ENCODE peak calls at places on chromosomes 1 and 21, in six cellular contexts. J is GM12878, M is HepG2, U is SK-N-SH, Y is HCT116, V is K562. Z is an unnamed sample. For H3K4me1, the result is how much of the 10 kb centered on the place peaks cover.

GRCh38 chr1:92903765-92904164 is 57.5 kb downstream of the DIPK1A start:
- DNase-seq in J (no peak), M (no peak), U (no peak), Y (no peak), V (no peak), Z (no peak)

GRCh38 chr1:19974822-19975416 is 4.5 kb downstream of the PLA2G2A start:
- DNase-seq in J (no peak), M (peak), U (peak), Y (peak), V (peak), Z (peak)

GRCh38 chr1:22613951-22614350 is 22.5 kb upstream of the C1QA start:
- DNase-seq in J (no peak), M (no peak), U (no peak), Y (no peak), V (no peak), Z (no peak)

GRCh38 chr1:57319165-57319564 is 104.7 kb downstream of the DAB1 start:
- DNase-seq in J (no peak), M (no peak), U (no peak), Y (no peak), V (no peak), Z (no peak)

GRCh38 chr21:42527489-42528158 is 14.0 kb downstream of the SLC37A1 start:
- DNase-seq in J (peak), M (no peak), U (no peak), Y (no peak), V (no peak), Z (no peak)

GRCh38 chr1:246110343-246111219 is 396.5 kb downstream of the SMYD3 start:
- DNase-seq in J (no peak), M (no peak), U (peak), Y (no peak), V (peak), Z (no peak)

GRCh38 chr1:197341626-197342025 is 73.6 kb downstream of the CRB1 start:
- DNase-seq in J (no peak), M (no peak), U (no peak), Y (no peak), V (no peak), Z (no peak)

GRCh38 chr1:69898403-69898947 is 306.9 kb downstream of the LRRC40 start:
- DNase-seq in J (no peak), M (no peak), U (peak), Y (no peak), V (no peak), Z (no peak)

GRCh38 chr1:201500670-201501120 is 6.2 kb downstream of the CSRP1 start:
- DNase-seq in J (no peak), M (no peak), U (no peak), Y (no peak), V (no peak), Z (no peak)

GRCh38 chr1:177384461-177384860 is 213.7 kb downstream of the BRINP2 start:
- DNase-seq in J (no peak), M (no peak), U (no peak), Y (no peak), V (no peak), Z (no peak)

GRCh38 chr1:38899560-38899959 is 18.2 kb upstream of the GJA9 start:
- DNase-seq in J (no peak), M (peak), U (no peak), Y (no peak), V (no peak), Z (no peak)

GRCh38 chr1:201647094-201647493 is 108.2 kb downstream of the NAV1 start:
- DNase-seq in J (no peak), M (no peak), U (no peak), Y (no peak), V (no peak), Z (no peak)

GRCh38 chr21:15063081-15063820 is 1.5 kb downstream of the NRIP1 start:
- DNase-seq in J (no peak), M (peak), U (no peak), Y (no peak), V (peak), Z (no peak)

GRCh38 chr1:187390157-187390556 is 561.4 kb downstream of the PLA2G4A start:
- DNase-seq in J (no peak), M (no peak), U (peak), Y (no peak), V (no peak), Z (no peak)

GRCh38 chr1:80076469-80076868 is 1069.9 kb upstream of the ADGRL4 start:
- DNase-seq in J (no peak), M (no peak), U (no peak), Y (no peak), V (no peak), Z (no peak)

GRCh38 chr1:34597877-34598514 is 156.9 kb upstream of the GJB5 start:
- DNase-seq in J (peak), M (peak), U (peak), Y (peak), V (peak), Z (peak)

GRCh38 chr1:56877973-56878372 is 23.4 kb downstream of the C8A start:
- DNase-seq in J (no peak), M (no peak), U (no peak), Y (no peak), V (no peak), Z (no peak)

GRCh38 chr1:119249283-119249682 is 108.8 kb upstream of the WARS2 start:
- DNase-seq in J (no peak), M (no peak), U (no peak), Y (no peak), V (peak), Z (no peak)

GRCh38 chr1:31930827-31931226 is 7.3 kb downstream of the PTP4A2 start:
- DNase-seq in J (no peak), M (no peak), U (no peak), Y (no peak), V (peak), Z (no peak)

GRCh38 chr1:115807723-115808122 is 33.2 kb downstream of the NHLH2 start:
- DNase-seq in J (peak), M (peak), U (peak), Y (peak), V (peak), Z (peak)

GRCh38 chr21:43287111-43287973 is 118.5 kb downstream of the CRYAA start:
- DNase-seq in J (peak), M (no peak), U (no peak), Y (no peak), V (no peak), Z (no peak)

GRCh38 chr1:27627051-27627450 is 7.9 kb downstream of the FGR start:
- DNase-seq in J (no peak), M (no peak), U (no peak), Y (no peak), V (no peak), Z (no peak)

GRCh38 chr1:153202006-153202405 is 1.2 kb upstream of the LELP1 start:
- DNase-seq in J (no peak), M (no peak), U (no peak), Y (no peak), V (no peak), Z (no peak)

GRCh38 chr1:245599413-245600174 is 444.8 kb downstream of the KIF26B start:
- DNase-seq in J (no peak), M (no peak), U (no peak), Y (no peak), V (no peak), Z (no peak)

DNA sequence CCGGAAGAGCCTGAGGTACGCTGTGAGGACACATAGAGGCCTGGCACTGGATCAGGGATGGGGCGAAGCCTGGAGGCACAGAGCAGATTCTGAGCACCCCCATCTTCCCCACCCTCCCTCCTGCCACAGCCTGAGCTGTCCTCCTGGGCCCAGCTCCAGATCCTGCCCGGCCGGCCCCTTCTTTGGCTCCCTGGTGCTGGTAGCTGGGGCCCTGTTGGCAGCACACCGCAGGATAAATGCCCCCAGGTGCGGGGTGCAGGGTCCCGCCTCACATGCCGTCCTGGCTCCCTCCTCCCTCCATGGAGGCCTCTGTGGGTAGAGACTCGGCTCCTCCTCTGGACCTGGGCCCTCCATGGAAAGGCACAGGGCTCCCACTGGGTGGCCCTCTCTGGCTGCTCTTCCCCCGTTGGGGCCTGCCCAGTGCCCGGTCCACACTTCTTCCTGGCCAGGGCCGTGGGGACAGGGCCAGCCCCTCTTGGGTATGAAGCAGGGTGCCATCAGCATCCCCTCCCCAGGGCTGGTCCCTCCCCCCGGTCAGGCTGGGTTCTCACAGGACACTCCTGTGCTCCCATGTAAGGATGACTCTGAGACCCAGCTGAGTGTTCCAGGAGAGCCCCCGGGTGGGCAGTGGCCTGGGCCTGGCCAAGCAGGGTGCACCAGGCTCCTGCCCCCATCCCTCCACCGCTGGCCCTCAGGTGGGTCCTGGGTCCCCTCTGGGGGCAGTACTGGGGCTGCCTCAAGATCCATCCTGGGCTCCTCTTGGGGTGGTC is 1.1 kb upstream of the OBSCN start:
- DNase-seq in J (no peak), M (no peak), U (no peak), Y (no peak), V (no peak), Z (no peak)
- TF ChIP-seq YY1 in J (no peak), M (no peak), U (no peak), Y (no peak), V (no peak), Z (no peak)

GRCh38 chr1:204711103-204711946 is 25.8 kb upstream of the LRRN2 start:
- DNase-seq in J (no peak), M (no peak), U (no peak), Y (no peak), V (peak), Z (no peak)
- H3K4me1 ChIP-seq in J (under half), M (under half), U (under half), Y (under half), V (under half), Z (half or more)

DNA sequence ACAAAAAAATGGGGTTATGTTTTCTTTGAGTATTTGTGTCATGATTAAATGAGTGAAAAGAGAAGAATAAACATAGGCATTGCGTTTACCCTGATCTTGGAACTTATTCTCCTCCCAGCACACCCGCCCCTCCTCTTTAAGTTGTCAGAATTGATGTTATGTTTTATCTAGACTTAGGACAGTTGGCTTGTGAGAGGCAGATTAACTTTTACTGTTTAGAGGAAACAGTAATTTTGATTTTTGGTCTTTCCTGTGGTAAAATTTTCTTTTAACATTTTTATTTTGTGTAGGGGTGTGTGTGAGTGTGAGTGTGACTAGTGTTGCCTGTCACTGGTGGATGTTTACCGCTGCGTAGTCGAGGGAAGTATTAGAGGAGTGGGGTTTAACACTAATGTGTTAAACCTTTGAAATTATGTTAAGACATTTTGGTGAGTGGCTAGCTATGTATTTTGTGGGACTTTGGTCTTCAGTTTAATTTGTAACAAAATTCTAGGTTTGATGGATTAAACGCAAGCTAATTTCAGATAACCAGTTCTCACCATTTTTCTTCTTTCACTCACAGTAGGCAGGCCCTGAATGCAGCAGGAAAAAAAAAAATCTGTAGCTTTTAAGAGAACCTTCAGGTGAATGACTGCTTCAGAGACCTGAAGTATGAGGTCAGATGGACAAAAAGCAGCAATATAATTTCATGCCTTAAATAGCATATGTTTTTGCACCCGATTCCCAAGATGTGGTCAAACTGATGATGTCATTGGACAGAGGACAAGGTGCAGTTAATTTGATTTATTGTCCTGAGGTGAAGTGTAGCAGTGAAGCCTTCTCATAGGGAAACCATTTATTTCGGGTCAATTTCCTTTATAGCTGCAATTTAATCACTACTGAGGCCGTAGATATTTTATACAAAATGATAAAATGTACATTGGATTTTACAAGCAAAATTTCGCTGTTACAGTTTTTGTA is 2.7 kb downstream of the POU2F1 start:
- DNase-seq in J (no peak), M (no peak), U (no peak), Y (no peak), V (peak), Z (no peak)
- H3K9ac ChIP-seq in J (peak), M (peak), U (peak), Y (no peak), V (peak), Z (peak)

GRCh38 chr21:35810431-35810970 is 249.8 kb downstream of the SETD4 start:
- DNase-seq in J (no peak), M (no peak), U (no peak), Y (no peak), V (no peak), Z (no peak)

GRCh38 chr21:35811115-35811806 is 249.1 kb downstream of the SETD4 start:
- DNase-seq in J (no peak), M (no peak), U (no peak), Y (no peak), V (no peak), Z (no peak)

GRCh38 chr21:35818597-35818996 is 241.7 kb downstream of the SETD4 start:
- DNase-seq in J (no peak), M (no peak), U (no peak), Y (no peak), V (no peak), Z (no peak)

GRCh38 chr21:35814858-35815619 is 245.3 kb downstream of the SETD4 start:
- DNase-seq in J (no peak), M (no peak), U (no peak), Y (no peak), V (no peak), Z (no peak)

DNA sequence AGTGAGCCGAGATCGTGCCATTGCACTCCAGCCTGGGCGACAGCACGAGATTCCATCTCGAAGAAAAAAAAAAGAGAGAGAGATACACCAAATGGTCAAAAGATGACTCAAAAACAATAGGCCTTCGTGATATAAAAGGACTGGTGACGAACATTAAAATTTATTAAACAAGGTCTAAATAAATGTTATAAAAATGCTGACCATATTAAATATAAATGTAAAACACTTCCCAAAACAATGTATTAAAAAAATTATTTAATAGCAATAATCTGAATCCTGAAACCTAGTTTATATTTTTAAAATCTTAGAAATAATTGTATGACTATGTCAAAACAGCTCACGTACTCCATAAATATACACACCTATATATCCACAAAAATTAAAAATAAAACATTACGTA is 247.6 kb downstream of the SETD4 start:
- DNase-seq in J (no peak), M (no peak), U (no peak), Y (no peak), V (no peak), Z (no peak)
- TF ChIP-seq YY1 in J (no peak), M (no peak), U (no peak), Y (no peak), V (no peak), Z (no peak)

Z was measured in NT2/D1.